ENCODE peak calls at places on chromosomes 3 and 15, in four cellular contexts. One of them, this sample, is unnamed. For H3K9me3, the result is how much of the 10 kb centered on the place peaks cover.

GRCh38 chr3:137946341-137946973 is 63.5 kb upstream of the CLDN18 start:
- DNase-seq in WERI-Rb-1: peak
- DNase-seq in PC-3: peak
- DNase-seq in sigmoid colon: peak
- DNase-seq in this sample: peak

GRCh38 chr3:27724459-27725197 is 2.5 kb upstream of the EOMES start:
- DNase-seq in sigmoid colon: no peak
- DNase-seq in PC-3: no peak
- DNase-seq in WERI-Rb-1: no peak
- DNase-seq in this sample: no peak

GRCh38 chr3:123641084-123641462 is 56.2 kb upstream of the HACD2 start:
- DNase-seq in sigmoid colon: peak
- DNase-seq in WERI-Rb-1: no peak
- DNase-seq in PC-3: no peak
- DNase-seq in this sample: no peak

GRCh38 chr3:50163572-50163971 is 8.4 kb downstream of the SEMA3F start:
- DNase-seq in sigmoid colon: no peak
- DNase-seq in PC-3: peak
- DNase-seq in WERI-Rb-1: no peak
- DNase-seq in this sample: no peak

GRCh38 chr3:31848921-31849320 is 132.1 kb downstream of the OSBPL10 start:
- DNase-seq in sigmoid colon: no peak
- DNase-seq in WERI-Rb-1: no peak
- DNase-seq in PC-3: no peak
- DNase-seq in this sample: no peak

GRCh38 chr3:138404121-138404520 is 30.3 kb upstream of the ESYT3 start:
- DNase-seq in WERI-Rb-1: no peak
- DNase-seq in PC-3: no peak
- DNase-seq in sigmoid colon: no peak
- DNase-seq in this sample: no peak

GRCh38 chr3:37291275-37291700 is 116.9 kb upstream of the LRRFIP2 start:
- DNase-seq in sigmoid colon: no peak
- DNase-seq in WERI-Rb-1: no peak
- DNase-seq in PC-3: peak
- DNase-seq in this sample: no peak

GRCh38 chr3:196198771-196199753 is 12.1 kb downstream of the ZDHHC19 start:
- DNase-seq in WERI-Rb-1: no peak
- DNase-seq in sigmoid colon: no peak
- DNase-seq in PC-3: no peak
- DNase-seq in this sample: no peak

GRCh38 chr3:87468235-87468634 is 191.9 kb upstream of the POU1F1 start:
- DNase-seq in PC-3: no peak
- DNase-seq in WERI-Rb-1: no peak
- DNase-seq in sigmoid colon: no peak
- DNase-seq in this sample: no peak

GRCh38 chr3:17551333-17551732 is 191.1 kb downstream of the TBC1D5 start:
- DNase-seq in PC-3: no peak
- DNase-seq in WERI-Rb-1: no peak
- DNase-seq in sigmoid colon: no peak
- DNase-seq in this sample: no peak

GRCh38 chr3:192079098-192079497 is 618.1 kb downstream of the PYDC2 start:
- DNase-seq in PC-3: no peak
- DNase-seq in WERI-Rb-1: no peak
- DNase-seq in sigmoid colon: no peak
- DNase-seq in this sample: no peak

GRCh38 chr3:184333700-184334099 is 3.7 kb upstream of the FAM131A start:
- DNase-seq in PC-3: no peak
- DNase-seq in WERI-Rb-1: no peak
- DNase-seq in sigmoid colon: no peak
- DNase-seq in this sample: no peak

GRCh38 chr15:52227456-52227855 is 36.3 kb upstream of the GNB5 start:
- DNase-seq in sigmoid colon: peak
- DNase-seq in WERI-Rb-1: peak
- DNase-seq in PC-3: peak
- DNase-seq in this sample: peak
- TF ChIP-seq CTCF in sigmoid colon: peak
- TF ChIP-seq CTCF in WERI-Rb-1: peak
- TF ChIP-seq CTCF in PC-3: peak
- TF ChIP-seq CTCF in this sample: peak

GRCh38 chr15:43361313-43361903 is 9.4 kb downstream of the ZSCAN29 start:
- DNase-seq in sigmoid colon: no peak
- DNase-seq in PC-3: no peak
- DNase-seq in WERI-Rb-1: no peak
- DNase-seq in this sample: no peak

GRCh38 chr15:43360821-43361220 is 10.0 kb downstream of the ZSCAN29 start:
- DNase-seq in WERI-Rb-1: no peak
- DNase-seq in sigmoid colon: no peak
- DNase-seq in PC-3: no peak
- DNase-seq in this sample: no peak
- H3K9me3 ChIP-seq in WERI-Rb-1: under half
- H3K9me3 ChIP-seq in sigmoid colon: under half
- H3K9me3 ChIP-seq in PC-3: under half
- H3K9me3 ChIP-seq in this sample: half or more

GRCh38 chr15:68391084-68391483 is 40.9 kb downstream of the ITGA11 start:
- DNase-seq in WERI-Rb-1: no peak
- DNase-seq in sigmoid colon: peak
- DNase-seq in PC-3: no peak
- DNase-seq in this sample: no peak
- H3K27ac ChIP-seq in WERI-Rb-1: no peak
- H3K27ac ChIP-seq in sigmoid colon: no peak
- H3K27ac ChIP-seq in PC-3: no peak
- H3K27ac ChIP-seq in this sample: no peak

DNA sequence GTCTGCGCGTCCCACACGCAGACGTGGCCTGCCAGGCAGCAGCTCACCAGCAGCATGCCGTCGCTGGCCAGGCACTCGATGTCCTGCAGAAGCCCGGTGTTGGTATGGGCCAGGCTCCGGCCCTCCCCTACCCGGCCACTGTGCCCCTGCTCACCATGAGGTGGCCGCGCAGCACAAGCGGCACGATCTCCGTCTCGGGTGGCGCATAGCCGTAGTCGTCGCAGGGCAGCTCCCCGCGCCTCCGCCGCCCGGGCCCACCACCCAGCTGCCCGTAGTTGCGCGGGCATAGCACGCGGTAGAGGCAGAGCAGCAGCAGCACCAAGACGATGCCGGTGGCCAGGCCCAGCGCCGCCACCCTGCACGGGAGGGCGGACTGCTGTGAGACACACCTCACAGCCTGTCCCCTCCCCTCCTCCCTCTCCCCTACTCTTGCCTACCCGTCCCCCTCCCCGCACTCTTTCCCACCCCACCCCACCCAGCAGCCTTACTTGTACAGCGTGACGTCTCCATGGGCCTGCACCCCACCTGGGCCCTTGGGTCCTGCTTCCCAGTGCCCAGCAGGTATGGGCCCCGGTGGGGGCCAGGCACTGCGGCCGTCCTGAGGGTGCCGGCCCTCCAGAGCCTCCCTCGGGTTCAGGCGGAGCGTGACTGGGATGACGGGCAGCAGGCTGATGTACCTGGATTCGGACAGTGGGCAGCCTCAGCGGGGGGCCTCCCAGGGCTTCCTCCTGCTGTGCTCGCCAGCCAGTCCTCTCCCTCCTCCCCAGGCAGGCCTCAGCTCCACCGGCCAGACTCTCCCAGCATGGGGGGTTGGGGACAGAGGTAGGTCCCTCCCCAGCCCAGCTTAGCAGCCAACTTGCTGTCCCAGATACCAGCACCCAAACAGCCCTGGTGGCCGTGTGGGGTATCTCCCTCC is 37.6 kb downstream of the PTPN23 start:
- DNase-seq in PC-3: no peak
- DNase-seq in sigmoid colon: no peak
- DNase-seq in WERI-Rb-1: peak
- DNase-seq in this sample: no peak
- TF ChIP-seq CTCF in PC-3: peak
- TF ChIP-seq CTCF in sigmoid colon: no peak
- TF ChIP-seq CTCF in WERI-Rb-1: peak
- TF ChIP-seq CTCF in this sample: no peak

DNA sequence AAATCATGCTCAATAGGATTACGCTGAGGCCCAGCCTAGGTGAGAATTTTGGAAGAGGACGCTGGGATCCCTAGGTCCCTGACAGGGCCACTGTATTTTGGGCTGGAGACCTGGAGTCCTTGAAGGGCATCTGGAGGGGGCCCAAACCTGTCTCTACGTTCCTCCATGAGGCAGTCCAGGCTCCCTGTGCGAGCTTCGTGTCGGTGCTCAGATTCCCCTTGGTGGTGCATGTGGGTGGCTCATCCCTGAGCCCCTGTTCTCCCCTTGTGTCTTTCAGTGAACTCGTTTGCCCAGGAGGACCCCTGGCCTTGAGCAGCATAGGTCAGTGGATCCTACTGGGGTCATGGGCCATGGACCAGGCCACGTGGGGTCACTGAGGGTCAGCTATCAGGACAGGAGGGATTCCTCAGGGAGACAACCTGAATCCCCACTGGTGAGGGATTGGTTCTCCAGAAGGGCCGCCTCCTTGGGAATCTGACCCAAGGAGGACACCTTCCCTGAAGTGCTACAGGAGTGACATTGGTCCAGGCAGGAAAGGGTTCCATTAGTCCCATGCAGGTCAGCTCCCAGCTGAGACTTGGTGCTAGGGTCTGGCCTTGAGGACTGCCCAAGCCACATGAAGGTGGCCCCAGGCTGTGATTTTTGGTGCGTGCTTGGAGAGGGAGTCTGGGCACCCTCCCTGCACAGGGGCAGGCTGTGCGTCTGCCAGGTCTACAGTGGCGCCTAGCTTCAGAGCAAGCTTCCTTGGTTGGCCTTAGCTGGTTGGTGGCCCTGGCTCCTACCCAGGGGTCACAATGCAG is 229.8 kb downstream of the SNRPN start:
- DNase-seq in PC-3: no peak
- DNase-seq in sigmoid colon: peak
- DNase-seq in WERI-Rb-1: no peak
- DNase-seq in this sample: no peak
- H3K9me3 ChIP-seq in PC-3: under half
- H3K9me3 ChIP-seq in sigmoid colon: under half
- H3K9me3 ChIP-seq in WERI-Rb-1: under half
- H3K9me3 ChIP-seq in this sample: under half

GRCh38 chr15:59168536-59168935 is 38.1 kb upstream of the LDHAL6B start:
- DNase-seq in WERI-Rb-1: no peak
- DNase-seq in sigmoid colon: no peak
- DNase-seq in PC-3: peak
- DNase-seq in this sample: no peak
- H3K27ac ChIP-seq in WERI-Rb-1: no peak
- H3K27ac ChIP-seq in sigmoid colon: peak
- H3K27ac ChIP-seq in PC-3: peak
- H3K27ac ChIP-seq in this sample: no peak

GRCh38 chr3:118863731-118864322 is 170.8 kb downstream of the IGSF11 start:
- DNase-seq in PC-3: no peak
- DNase-seq in WERI-Rb-1: peak
- DNase-seq in sigmoid colon: no peak
- DNase-seq in this sample: no peak
- TF ChIP-seq CTCF in PC-3: peak
- TF ChIP-seq CTCF in WERI-Rb-1: peak
- TF ChIP-seq CTCF in sigmoid colon: no peak
- TF ChIP-seq CTCF in this sample: no peak

GRCh38 chr3:189325454-189325853 is 153.7 kb downstream of the TPRG1 start:
- DNase-seq in PC-3: peak
- DNase-seq in WERI-Rb-1: no peak
- DNase-seq in sigmoid colon: no peak
- DNase-seq in this sample: no peak

GRCh38 chr3:189320511-189320910 is 148.7 kb downstream of the TPRG1 start:
- DNase-seq in PC-3: no peak
- DNase-seq in WERI-Rb-1: no peak
- DNase-seq in sigmoid colon: no peak
- DNase-seq in this sample: no peak

GRCh38 chr3:189322339-189322738 is 150.6 kb downstream of the TPRG1 start:
- DNase-seq in WERI-Rb-1: no peak
- DNase-seq in sigmoid colon: no peak
- DNase-seq in PC-3: no peak
- DNase-seq in this sample: no peak

GRCh38 chr3:189330066-189330465 is 158.3 kb downstream of the TPRG1 start:
- DNase-seq in sigmoid colon: no peak
- DNase-seq in WERI-Rb-1: no peak
- DNase-seq in PC-3: no peak
- DNase-seq in this sample: no peak

DNA sequence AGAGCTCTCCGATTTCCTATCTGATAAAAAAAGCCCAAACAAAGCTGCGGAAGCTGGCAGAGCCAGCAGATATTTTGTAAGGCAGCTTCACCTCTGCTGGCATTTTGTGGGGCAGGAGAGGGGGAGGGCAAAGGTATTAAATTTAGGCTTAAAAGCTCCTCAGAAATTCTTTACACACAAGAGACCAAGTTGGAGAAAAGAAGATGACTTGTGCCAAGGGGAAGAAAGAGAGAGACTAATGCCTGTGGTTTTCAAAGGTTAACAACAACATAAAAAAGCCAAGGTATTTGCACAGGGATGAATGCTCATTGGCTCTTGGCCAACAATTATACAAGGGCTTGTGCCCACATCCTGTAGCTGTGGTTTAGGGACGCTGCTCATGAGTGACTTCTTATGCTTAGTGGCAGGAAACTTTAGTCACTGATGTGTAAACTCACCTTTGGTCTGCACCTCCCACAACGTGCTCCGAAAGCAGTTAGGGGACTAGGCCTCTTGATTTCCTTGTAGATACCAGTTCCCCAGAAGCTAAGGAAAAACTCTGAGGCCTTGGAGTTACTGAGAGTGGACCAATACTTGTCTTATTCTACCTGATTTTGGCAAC is 152.9 kb downstream of the TPRG1 start:
- DNase-seq in sigmoid colon: no peak
- DNase-seq in PC-3: peak
- DNase-seq in WERI-Rb-1: no peak
- DNase-seq in this sample: peak
- H3K9me3 ChIP-seq in sigmoid colon: under half
- H3K9me3 ChIP-seq in PC-3: under half
- H3K9me3 ChIP-seq in WERI-Rb-1: under half
- H3K9me3 ChIP-seq in this sample: under half